ENCODE peak calls at places on chromosomes 7 and 10, in four cellular contexts. D is cardiac muscle cell, H is IMR-90, U is endodermal cell. W is an unnamed sample.

GRCh38 chr7:47453093-47454056 is 128.5 kb downstream of the TNS3 start:
- DNase-seq in D (peak), H (peak), U (peak), W (peak)

GRCh38 chr7:17530741-17531417 is 232.4 kb downstream of the AHR start:
- DNase-seq in D (peak), U (no peak), H (peak), W (peak)

GRCh38 chr7:141238546-141239218 is 164.8 kb downstream of the TMEM178B start:
- DNase-seq in H (no peak), U (no peak), D (no peak), W (no peak)

GRCh38 chr7:75660566-75661215 is 78.0 kb downstream of the HIP1 start:
- DNase-seq in D (no peak), U (no peak), H (no peak), W (no peak)

GRCh38 chr10:675532-675931 is 13.9 kb downstream of the DIP2C start:
- DNase-seq in H (no peak), U (no peak), D (no peak), W (no peak)

GRCh38 chr10:82660983-82661382 is 786.0 kb downstream of the NRG3 start:
- DNase-seq in D (no peak), U (no peak), H (no peak), W (no peak)

GRCh38 chr7:42734568-42734967 is 177.3 kb downstream of the C7orf25 start:
- DNase-seq in U (no peak), H (peak), D (peak), W (peak)

GRCh38 chr10:101816913-101817541 is 1.2 kb downstream of the OGA start:
- DNase-seq in H (no peak), U (no peak), D (no peak), W (no peak)

GRCh38 chr7:40500209-40500608 is 365.4 kb downstream of the SUGCT start:
- DNase-seq in U (no peak), H (no peak), D (no peak), W (peak)

GRCh38 chr10:103969857-103970627 is 3.1 kb downstream of the SLK start:
- DNase-seq in U (no peak), H (no peak), D (no peak), W (peak)

GRCh38 chr7:22781230-22781711 is 41.4 kb downstream of the TOMM7 start:
- DNase-seq in D (peak), H (peak), U (no peak), W (peak)

GRCh38 chr10:34941471-34942357 is 126.6 kb upstream of the PARD3 start:
- DNase-seq in U (no peak), D (peak), H (peak), W (peak)

DNA sequence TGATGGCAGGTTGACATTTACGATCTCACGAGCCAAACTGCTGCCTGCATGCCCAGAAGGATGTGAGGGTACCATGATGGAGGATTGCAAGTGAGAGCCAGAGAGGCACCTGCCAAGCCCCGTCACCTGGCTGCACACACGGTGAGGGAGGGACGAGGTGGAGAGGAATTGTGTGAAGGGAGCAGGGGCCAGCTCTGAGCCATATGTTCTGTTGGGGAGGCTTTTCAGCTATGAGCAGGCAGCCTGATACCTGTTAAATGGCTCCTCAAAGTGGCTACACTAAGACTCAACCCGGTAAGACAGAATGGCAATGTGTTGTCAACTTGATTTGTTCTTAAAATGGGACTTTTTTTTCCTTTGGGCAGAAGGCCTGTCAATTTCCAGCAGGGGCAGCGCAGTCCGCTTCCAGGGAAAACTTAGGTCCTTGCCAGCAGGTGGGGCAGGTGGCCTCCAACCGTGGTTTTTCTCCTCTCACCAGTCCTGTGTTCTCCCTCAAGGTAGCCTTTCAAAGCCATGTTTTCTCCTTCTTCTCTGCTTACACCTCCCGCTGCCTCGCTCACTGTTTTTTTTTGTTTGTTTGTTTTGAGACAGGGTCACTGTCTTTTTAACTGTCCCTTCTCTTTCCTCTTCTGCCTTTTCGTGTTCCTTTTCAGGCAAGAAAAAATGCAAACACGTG is 57.7 kb upstream of the ZNRF2 start:
- DNase-seq in H (no peak), D (no peak), U (peak), W (no peak)
- TF ChIP-seq CTCF in H (no peak), D (no peak), U (peak), W (no peak)

DNA sequence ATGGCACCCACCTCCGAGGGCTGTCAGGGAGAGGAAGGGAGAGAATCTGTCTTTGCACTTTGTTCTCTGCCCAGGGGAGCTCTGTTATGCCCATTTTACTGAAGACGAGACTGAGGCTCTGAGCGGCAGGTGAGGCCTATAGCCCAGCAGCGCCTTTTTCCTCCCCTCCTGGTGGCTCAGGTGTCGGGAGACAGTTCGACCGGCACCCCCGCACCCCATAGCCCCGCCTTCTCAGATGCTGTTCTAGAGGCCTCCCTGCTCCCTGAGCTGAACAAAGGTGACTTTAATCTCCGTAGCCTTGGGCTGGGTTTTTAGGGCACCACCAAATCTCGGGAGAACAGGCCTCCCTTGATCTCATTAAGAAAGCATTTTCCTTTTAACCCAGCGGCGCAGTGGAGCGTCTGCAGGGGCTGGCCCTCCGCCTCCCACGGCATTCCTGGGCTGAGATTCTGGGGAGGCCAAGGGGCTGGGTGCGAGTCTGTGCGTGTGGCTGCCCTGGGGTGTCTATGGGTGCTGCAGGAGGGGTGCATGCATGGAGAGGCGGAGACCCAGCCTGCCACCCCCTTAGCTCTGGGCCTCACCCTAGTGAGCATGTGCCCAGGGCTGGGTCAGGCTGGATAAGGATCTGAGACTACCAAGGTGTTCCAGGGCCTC is 3.3 kb downstream of the LFNG start:
- DNase-seq in U (peak), H (no peak), D (peak), W (no peak)
- H3K4me3 ChIP-seq in U (no peak), H (no peak), D (no peak), W (no peak)

GRCh38 chr7:51430480-51431086 is 114.0 kb upstream of the COBL start:
- DNase-seq in H (peak), U (peak), D (peak), W (peak)

GRCh38 chr7:51426163-51426562 is 109.6 kb upstream of the COBL start:
- DNase-seq in D (no peak), H (no peak), U (no peak), W (no peak)

DNA sequence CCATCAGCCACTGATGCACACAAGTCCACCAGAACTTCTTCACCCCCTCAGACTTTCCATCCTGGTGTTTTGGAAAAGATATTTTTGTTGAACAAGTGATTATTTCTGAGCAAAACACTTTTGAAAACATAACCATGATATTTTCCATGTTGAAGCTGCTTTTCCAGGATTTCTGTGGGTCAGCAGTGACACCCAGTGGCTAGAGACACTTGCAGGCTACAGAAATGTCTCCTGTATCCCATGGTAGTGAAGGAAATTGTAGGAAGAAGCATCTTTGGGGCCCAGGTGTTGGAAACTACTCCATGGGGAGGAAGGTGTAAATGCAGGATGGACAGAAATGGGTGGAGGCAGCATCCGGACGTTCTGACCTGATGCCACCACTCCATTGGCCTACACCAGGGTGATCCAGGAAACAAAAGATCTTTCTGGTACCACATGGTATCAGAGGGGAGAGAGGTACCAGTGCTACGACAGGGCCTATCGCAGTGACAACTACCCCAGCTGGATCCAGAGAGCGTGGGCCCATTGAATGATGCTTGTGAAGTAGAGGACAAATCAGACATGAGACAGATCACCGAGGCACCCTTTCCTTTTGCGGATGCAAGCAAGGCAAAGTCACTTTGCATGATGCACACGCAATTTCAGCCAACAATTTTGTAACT is 111.7 kb upstream of the COBL start:
- DNase-seq in H (no peak), D (no peak), U (peak), W (no peak)
- TF ChIP-seq CTCF in H (peak), D (no peak), U (peak), W (no peak)

GRCh38 chr10:79146611-79147130 is 77.9 kb downstream of the ZMIZ1 start:
- DNase-seq in H (peak), U (no peak), D (no peak), W (peak)

GRCh38 chr10:79149345-79149661 is 80.5 kb downstream of the ZMIZ1 start:
- DNase-seq in D (no peak), U (no peak), H (no peak), W (no peak)

GRCh38 chr10:79148452-79149344 is 79.9 kb downstream of the ZMIZ1 start:
- DNase-seq in H (peak), D (no peak), U (no peak), W (peak)

GRCh38 chr10:79147306-79147705 is 78.5 kb downstream of the ZMIZ1 start:
- DNase-seq in H (no peak), U (no peak), D (no peak), W (no peak)

DNA sequence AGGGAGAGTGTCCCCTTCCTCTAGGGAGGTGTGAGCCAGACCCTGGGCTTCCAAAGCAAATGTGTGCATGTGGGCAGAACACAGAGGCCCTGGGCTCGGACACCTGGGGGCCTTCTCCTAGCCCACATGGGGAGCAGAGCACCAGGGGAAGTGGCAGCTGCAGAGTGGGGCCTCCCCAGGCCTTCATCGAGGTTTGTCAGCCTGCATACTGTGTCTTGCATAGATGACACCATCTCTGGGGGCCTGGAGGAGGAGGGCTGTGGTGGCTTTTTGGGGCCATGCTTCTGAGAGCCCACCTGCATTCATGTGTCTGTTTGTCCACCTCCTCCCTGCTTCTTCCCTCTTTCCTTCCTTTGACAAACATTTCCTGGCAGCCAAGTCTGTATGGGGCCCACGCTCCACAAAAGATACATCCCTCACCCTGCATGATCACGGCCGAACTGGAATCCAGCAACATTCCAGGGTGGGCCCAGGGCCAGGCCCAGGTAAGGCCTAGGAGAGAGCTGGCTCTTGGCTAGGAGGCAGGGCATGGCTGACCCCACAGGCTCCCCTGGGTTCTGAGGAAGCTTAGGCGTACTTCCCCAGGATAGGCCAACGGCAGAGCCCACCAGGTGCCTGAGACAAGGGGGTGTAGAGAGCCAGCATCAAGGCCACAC is 79.2 kb downstream of the ZMIZ1 start:
- DNase-seq in H (no peak), D (no peak), U (no peak), W (no peak)
- H3K4me3 ChIP-seq in H (no peak), D (no peak), U (no peak), W (no peak)

GRCh38 chr7:121395494-121395960 is 581 bp downstream of the FAM3C start:
- DNase-seq in U (peak), D (peak), H (peak), W (peak)

GRCh38 chr7:121397832-121398231 is 1.7 kb upstream of the FAM3C start:
- DNase-seq in U (no peak), D (no peak), H (no peak), W (no peak)

GRCh38 chr7:121397346-121397745 is 1.2 kb upstream of the FAM3C start:
- DNase-seq in H (no peak), D (no peak), U (no peak), W (no peak)

GRCh38 chr7:121395961-121396757 is at the start of gene FAM3C:
- DNase-seq in H (peak), D (peak), U (peak), W (peak)

DNA sequence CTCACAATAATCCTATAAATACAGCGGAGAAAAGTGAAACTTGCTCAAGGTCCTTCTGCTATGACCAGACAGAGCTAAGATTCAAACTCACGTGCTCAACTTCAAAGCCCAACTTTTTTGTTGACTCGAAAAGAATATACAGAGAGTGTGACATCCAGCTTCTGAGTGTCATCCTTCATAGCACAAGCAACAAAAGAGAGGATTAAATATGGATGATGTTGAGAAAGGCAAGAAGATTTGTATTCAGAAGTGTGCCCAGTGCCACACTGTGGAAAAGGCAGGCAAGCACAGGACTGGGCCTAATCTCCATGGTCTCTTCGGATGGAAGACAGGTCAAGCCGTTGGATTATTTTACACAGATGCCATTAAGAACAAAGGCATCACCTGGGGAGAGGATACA is 2.1 kb upstream of the FAM3C start:
- DNase-seq in U (no peak), D (no peak), H (no peak), W (no peak)
- TF ChIP-seq CTCF in U (peak), D (peak), H (peak), W (no peak)

GRCh38 chr10:72616716-72617115 is 9.2 kb downstream of the MICU1 start:
- DNase-seq in H (no peak), D (peak), U (no peak), W (peak)
- H3K4me3 ChIP-seq in H (no peak), D (no peak), U (no peak), W (no peak)

GRCh38 chr7:86008898-86009297 is 634.8 kb upstream of the GRM3 start:
- DNase-seq in H (no peak), U (no peak), D (no peak), W (no peak)

GRCh38 chr7:86012955-86013354 is 630.8 kb upstream of the GRM3 start:
- DNase-seq in U (no peak), H (no peak), D (no peak), W (no peak)

GRCh38 chr7:86013662-86014061 is 630.0 kb upstream of the GRM3 start:
- DNase-seq in U (no peak), H (no peak), D (no peak), W (no peak)
- TF ChIP-seq CTCF in U (no peak), H (no peak), D (no peak), W (no peak)

GRCh38 chr7:157493776-157494175 is 157.0 kb downstream of the DNAJB6 start:
- DNase-seq in H (no peak), U (no peak), D (no peak), W (no peak)

GRCh38 chr7:157493017-157493416 is 156.2 kb downstream of the DNAJB6 start:
- DNase-seq in D (no peak), H (no peak), U (peak), W (no peak)

GRCh38 chr7:157495177-157495553 is 158.4 kb downstream of the DNAJB6 start:
- DNase-seq in D (no peak), U (no peak), H (no peak), W (no peak)

GRCh38 chr7:157495594-157495993 is 158.8 kb downstream of the DNAJB6 start:
- DNase-seq in U (no peak), H (no peak), D (no peak), W (no peak)

GRCh38 chr7:157494506-157495176 is 157.8 kb downstream of the DNAJB6 start:
- DNase-seq in U (no peak), H (no peak), D (no peak), W (no peak)
- H3K4me3 ChIP-seq in U (no peak), H (no peak), D (no peak), W (no peak)

W was measured in fibroblast of the aortic adventitia.